ENCODE peak calls at places on chromosomes 11 and 22, in ten cellular contexts. Y is left ventricle myocardium inferior, F is right lobe of liver, E is tibial artery, H is neuronal stem cell, D is PC-3, A is body of pancreas, Q is ovary, U is mucosa of descending colon, R is heart left ventricle. S is an unnamed sample.
A peak's percentile ranks its signal among the peaks of the same experiment; 100 is the strongest.

GRCh38 chr11:130427049-130427388 is 1.4 kb downstream of the ADAMTS8 start:
- DNase-seq in Y (no peak), F (no peak), E (no peak), H (no peak), D (no peak), A (no peak), Q (no peak), U (no peak), R (no peak), S (no peak)

GRCh38 chr11:122207505-122207904 is 91.5 kb upstream of the BLID start:
- DNase-seq in Y (no peak), F (no peak), E (no peak), H (no peak), D (no peak), A (no peak), Q (peak; percentile 69), U (no peak), R (peak; percentile 26), S (peak; percentile 54)

GRCh38 chr11:124301482-124301881 is 12.3 kb downstream of the OR8D1 start:
- DNase-seq in Y (no peak), F (no peak), E (no peak), H (no peak), D (peak; percentile 49), A (no peak), Q (no peak), U (no peak), R (no peak), S (no peak)

GRCh38 chr11:57269580-57270021 is 32.6 kb upstream of the APLNR start:
- DNase-seq in Y (no peak), F (no peak), E (no peak), H (no peak), D (no peak), A (no peak), Q (no peak), U (no peak), R (no peak), S (no peak)

GRCh38 chr11:35722641-35723040 is 60.1 kb downstream of the TRIM44 start:
- DNase-seq in Y (no peak), F (no peak), E (no peak), H (no peak), D (no peak), A (no peak), Q (no peak), U (no peak), R (no peak), S (no peak)

GRCh38 chr11:110433393-110434333 is 3.9 kb downstream of the FDX1 start:
- DNase-seq in Y (no peak), F (no peak), E (no peak), H (no peak), D (peak; percentile 58), A (no peak), Q (no peak), U (no peak), R (no peak), S (no peak)

GRCh38 chr11:123586568-123586967 is 67.9 kb downstream of the SCN3B start:
- DNase-seq in Y (no peak), F (no peak), E (no peak), H (no peak), D (no peak), A (no peak), Q (no peak), U (no peak), R (no peak), S (no peak)

GRCh38 chr11:353315-353857 is 15.9 kb upstream of the B4GALNT4 start:
- DNase-seq in Y (peak; percentile 88), F (peak; percentile 96), E (peak; percentile 96), H (no peak), D (peak; percentile 13), A (peak; percentile 92), Q (peak; percentile 92), U (peak; percentile 80), R (peak; percentile 90), S (peak; percentile 93)

GRCh38 chr11:87859583-87859982 is 315.7 kb downstream of the RAB38 start:
- DNase-seq in Y (no peak), F (no peak), E (no peak), H (no peak), D (peak; percentile 52), A (no peak), Q (no peak), U (no peak), R (no peak), S (no peak)

GRCh38 chr11:117384045-117384444 is 56.4 kb downstream of the CEP164 start:
- DNase-seq in Y (no peak), F (no peak), E (no peak), H (no peak), D (peak; percentile 95), A (no peak), Q (no peak), U (no peak), R (no peak), S (no peak)

GRCh38 chr22:19271856-19272535 is 19.5 kb downstream of the CLTCL1 start:
- DNase-seq in Y (no peak), F (peak; percentile 59), E (no peak), H (no peak), D (peak; percentile 90), A (peak; percentile 23), Q (no peak), U (no peak), R (no peak), S (no peak)

GRCh38 chr11:116547571-116547970 is 225.2 kb downstream of the BUD13 start:
- DNase-seq in Y (no peak), F (no peak), E (no peak), H (no peak), D (no peak), A (no peak), Q (no peak), U (no peak), R (no peak), S (peak; percentile 44)

GRCh38 chr11:131146817-131147490 is 223.5 kb upstream of the NTM start:
- DNase-seq in Y (no peak), F (no peak), E (no peak), H (no peak), D (no peak), A (no peak), Q (no peak), U (no peak), R (no peak), S (no peak)

GRCh38 chr11:70807195-70807543 is 408.8 kb downstream of the CTTN start:
- DNase-seq in Y (no peak), F (peak; percentile 37), E (no peak), H (no peak), D (no peak), A (no peak), Q (no peak), U (no peak), R (no peak), S (no peak)

GRCh38 chr11:70805243-70805642 is 406.9 kb downstream of the CTTN start:
- DNase-seq in Y (no peak), F (no peak), E (no peak), H (no peak), D (no peak), A (no peak), Q (no peak), U (no peak), R (no peak), S (no peak)

GRCh38 chr11:70806461-70807194 is 408.3 kb downstream of the CTTN start:
- DNase-seq in Y (no peak), F (peak; percentile 50), E (no peak), H (no peak), D (no peak), A (no peak), Q (no peak), U (no peak), R (no peak), S (no peak)

GRCh38 chr11:70804174-70804855 is 406.0 kb downstream of the CTTN start:
- DNase-seq in Y (no peak), F (no peak), E (no peak), H (no peak), D (no peak), A (no peak), Q (no peak), U (peak; percentile 29), R (no peak), S (no peak)

GRCh38 chr11:70805971-70806370 is 407.6 kb downstream of the CTTN start:
- DNase-seq in Y (no peak), F (peak; percentile 31), E (no peak), H (no peak), D (no peak), A (no peak), Q (no peak), U (no peak), R (no peak), S (no peak)
- H3K9me3 ChIP-seq in Y (no peaks in the 10 kb centered on the region), F (no peaks in the 10 kb centered on the region), E (no peaks in the 10 kb centered on the region), H (no peaks in the 10 kb centered on the region), D (no peaks in the 10 kb centered on the region), A (no peaks in the 10 kb centered on the region), Q (no peaks in the 10 kb centered on the region), U (no peaks in the 10 kb centered on the region), R (no peaks in the 10 kb centered on the region), S (no peaks in the 10 kb centered on the region)

GRCh38 chr11:58745705-58746364 is 14.1 kb upstream of the GLYAT start:
- DNase-seq in Y (no peak), F (no peak), E (no peak), H (no peak), D (no peak), A (no peak), Q (no peak), U (no peak), R (no peak), S (no peak)

GRCh38 chr11:58742981-58743880 is 11.5 kb upstream of the GLYAT start:
- DNase-seq in Y (no peak), F (no peak), E (no peak), H (no peak), D (no peak), A (no peak), Q (no peak), U (no peak), R (no peak), S (no peak)

GRCh38 chr11:58742140-58742539 is 10.4 kb upstream of the GLYAT start:
- DNase-seq in Y (no peak), F (no peak), E (no peak), H (no peak), D (no peak), A (no peak), Q (no peak), U (no peak), R (no peak), S (no peak)

GRCh38 chr11:58741127-58741526 is 9.4 kb upstream of the GLYAT start:
- DNase-seq in Y (no peak), F (no peak), E (no peak), H (no peak), D (no peak), A (no peak), Q (no peak), U (no peak), R (no peak), S (no peak)

GRCh38 chr11:58744988-58745704 is 13.4 kb upstream of the GLYAT start:
- DNase-seq in Y (no peak), F (no peak), E (no peak), H (no peak), D (no peak), A (no peak), Q (no peak), U (no peak), R (no peak), S (no peak)
- H3K9me3 ChIP-seq in Y (peaks cover 49% of the 10 kb centered on the region), F (no peaks in the 10 kb centered on the region), E (no peaks in the 10 kb centered on the region), H (no peaks in the 10 kb centered on the region), D (peaks cover 9% of the 10 kb centered on the region), A (peaks cover 13% of the 10 kb centered on the region), Q (peaks cover 7% of the 10 kb centered on the region), U (peaks cover 6% of the 10 kb centered on the region), R (peaks cover 10% of the 10 kb centered on the region), S (peaks cover 12% of the 10 kb centered on the region)

GRCh38 chr22:44289429-44290171 is 23.2 kb downstream of the SHISAL1 start:
- DNase-seq in Y (no peak), F (no peak), E (no peak), H (peak; percentile 44), D (no peak), A (no peak), Q (no peak), U (no peak), R (no peak), S (no peak)
- H3K9me3 ChIP-seq in Y (peaks cover 7% of the 10 kb centered on the region), F (no peaks in the 10 kb centered on the region), E (no peaks in the 10 kb centered on the region), H (peaks cover 6% of the 10 kb centered on the region), D (no peaks in the 10 kb centered on the region), A (peaks cover 8% of the 10 kb centered on the region), Q (no peaks in the 10 kb centered on the region), U (peaks cover 1% of the 10 kb centered on the region), R (no peaks in the 10 kb centered on the region), S (peaks cover 2% of the 10 kb centered on the region)

GRCh38 chr22:47390026-47390970 is 627.8 kb downstream of the TBC1D22A start:
- DNase-seq in Y (no peak), F (peak; percentile 45), E (no peak), H (no peak), D (no peak), A (no peak), Q (no peak), U (no peak), R (no peak), S (peak; percentile 32)
- H3K9me3 ChIP-seq in Y (no peaks in the 10 kb centered on the region), F (no peaks in the 10 kb centered on the region), E (no peaks in the 10 kb centered on the region), H (no peaks in the 10 kb centered on the region), D (no peaks in the 10 kb centered on the region), A (no peaks in the 10 kb centered on the region), Q (no peaks in the 10 kb centered on the region), U (no peaks in the 10 kb centered on the region), R (no peaks in the 10 kb centered on the region), S (no peaks in the 10 kb centered on the region)